ENCODE peak calls at places on chromosomes 1 and 21, in four cellular contexts. U, D, V and M are unnamed samples.

GRCh38 chr1:23664837-23665795 is 26.5 kb upstream of the RPL11 start:
- DNase-seq in U (no peak), D (no peak), V (no peak), M (no peak)

GRCh38 chr1:45012639-45013278 is 705 bp downstream of the UROD start:
- DNase-seq in U (peak), V (peak), D (peak), M (no peak)

GRCh38 chr1:25770541-25771245 is 29.3 kb upstream of the SELENON start:
- DNase-seq in V (no peak), U (no peak), D (no peak), M (no peak)

GRCh38 chr1:230091473-230092231 is 24.6 kb downstream of the GALNT2 start:
- DNase-seq in V (peak), U (no peak), D (no peak), M (no peak)

GRCh38 chr1:196002906-196003305 is 605.3 kb downstream of the KCNT2 start:
- DNase-seq in U (no peak), V (peak), D (no peak), M (no peak)

GRCh38 chr1:210262897-210263272 is 30.3 kb downstream of the SERTAD4 start:
- DNase-seq in D (no peak), V (no peak), U (no peak), M (no peak)

GRCh38 chr1:26372039-26372438 is 511 bp downstream of the ZNF683 start:
- DNase-seq in V (no peak), U (no peak), D (no peak), M (no peak)

GRCh38 chr1:94244816-94245215 is 7.4 kb upstream of the ARHGAP29 start:
- DNase-seq in U (no peak), D (no peak), V (no peak), M (no peak)

GRCh38 chr21:38310619-38311018 is 53.8 kb downstream of the KCNJ15 start:
- DNase-seq in D (no peak), V (no peak), U (no peak), M (no peak)

GRCh38 chr1:173153503-173153902 is 53.6 kb downstream of the TNFSF4 start:
- DNase-seq in U (no peak), V (no peak), D (no peak), M (no peak)

GRCh38 chr1:116360435-116361173 is 12.4 kb upstream of the ATP1A1 start:
- DNase-seq in U (no peak), V (no peak), D (no peak), M (no peak)
- TF ChIP-seq CTCF in U (peak), V (no peak), D (no peak), M (peak)

GRCh38 chr1:168373869-168374268 is 93.2 kb downstream of the TBX19 start:
- DNase-seq in U (peak), D (no peak), V (no peak), M (no peak)
- TF ChIP-seq CTCF in U (no peak), D (no peak), V (no peak), M (no peak)

GRCh38 chr1:225811622-225812487 is 1.9 kb downstream of the EPHX1 start:
- DNase-seq in V (no peak), U (no peak), D (no peak), M (no peak)
- TF ChIP-seq CTCF in V (no peak), U (peak), D (no peak), M (peak)

GRCh38 chr1:192382758-192383157 is 66.0 kb downstream of the RGS21 start:
- DNase-seq in D (no peak), V (no peak), U (no peak), M (no peak)
- TF ChIP-seq CTCF in D (no peak), V (no peak), U (no peak), M (no peak)

GRCh38 chr1:232303221-232303620 is 326.7 kb downstream of the SIPA1L2 start:
- DNase-seq in U (no peak), V (no peak), D (no peak), M (no peak)

GRCh38 chr1:232307299-232307698 is 322.6 kb downstream of the SIPA1L2 start:
- DNase-seq in D (no peak), V (no peak), U (no peak), M (no peak)

GRCh38 chr1:232308616-232309015 is 321.3 kb downstream of the SIPA1L2 start:
- DNase-seq in D (no peak), V (no peak), U (no peak), M (no peak)

GRCh38 chr1:232305020-232305419 is 324.9 kb downstream of the SIPA1L2 start:
- DNase-seq in D (no peak), V (no peak), U (no peak), M (no peak)

DNA sequence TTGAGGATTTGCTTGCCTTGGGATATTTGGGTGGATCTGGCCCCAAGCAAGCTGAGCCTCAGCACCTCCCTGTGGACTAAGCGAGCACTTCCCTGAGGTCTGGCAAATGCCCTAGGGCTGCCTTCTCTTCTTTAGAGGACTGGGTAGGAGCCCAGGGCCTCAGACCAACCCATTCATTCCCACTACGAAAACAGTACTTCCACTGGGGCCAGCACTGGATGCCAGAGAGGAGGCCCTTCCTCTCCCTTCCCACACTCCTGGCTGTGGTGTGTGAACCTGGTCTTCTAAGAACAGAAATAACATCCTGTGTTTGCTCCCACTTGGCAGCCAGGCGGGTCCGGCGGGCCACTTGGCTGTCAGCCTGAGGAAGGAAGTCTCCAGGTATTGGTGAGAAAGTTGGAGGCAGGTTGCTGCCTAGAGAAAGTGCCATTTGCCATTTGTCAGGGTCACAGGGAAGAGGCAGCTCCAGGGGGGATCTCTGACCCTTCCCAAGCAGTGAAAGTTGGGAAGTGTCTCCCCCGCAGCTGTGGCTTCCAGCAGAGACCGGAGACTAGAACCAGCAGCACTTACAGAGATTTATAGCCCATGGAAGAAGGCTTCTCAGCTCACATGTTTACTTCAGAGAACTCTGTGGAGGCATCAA is 323.5 kb downstream of the SIPA1L2 start:
- DNase-seq in U (no peak), D (peak), V (no peak), M (no peak)
- TF ChIP-seq CTCF in U (no peak), D (no peak), V (no peak), M (peak)